ENCODE peak calls at places on chromosomes 7 and 10, in seven cellular contexts. K is IMR-90, O is hepatocyte, F is DND-41, M is tibial artery, L is colonic mucosa, I is transverse colon. J is an unnamed sample.

GRCh38 chr7:26199301-26200112 is 1.0 kb downstream of the HNRNPA2B1 start:
- DNase-seq in M (peak; percentile 70), O (peak; percentile 77), K (peak; percentile 54), F (peak; percentile 75), L (peak; percentile 67), I (peak; percentile 77), J (peak; percentile 65)

GRCh38 chr7:123633553-123633952 is 22.1 kb upstream of the LMOD2 start:
- DNase-seq in I (no peak), F (no peak), K (peak; percentile 77), L (no peak), M (no peak), O (no peak), J (no peak)

GRCh38 chr10:37675449-37675848 is 182.0 kb downstream of the ZNF248 start:
- DNase-seq in O (no peak), M (no peak), L (no peak), F (no peak), K (no peak), I (no peak), J (no peak)

GRCh38 chr7:43220250-43220649 is 107.8 kb downstream of the HECW1 start:
- DNase-seq in K (peak; percentile 95), O (no peak), F (no peak), L (no peak), I (no peak), M (no peak), J (no peak)

GRCh38 chr10:108629843-108630242 is 1293.5 kb downstream of the XPNPEP1 start:
- DNase-seq in K (no peak), M (no peak), F (no peak), O (peak; percentile 24), I (no peak), L (no peak), J (no peak)

GRCh38 chr10:85646312-85646711 is 720.3 kb downstream of the GRID1 start:
- DNase-seq in M (no peak), F (no peak), K (no peak), O (peak; percentile 28), L (no peak), I (no peak), J (no peak)

GRCh38 chr10:119691726-119692125 is 34.1 kb upstream of the INPP5F start:
- DNase-seq in O (no peak), I (no peak), K (no peak), L (no peak), M (no peak), F (no peak), J (no peak)

GRCh38 chr7:120308171-120308570 is 35.2 kb downstream of the KCND2 start:
- DNase-seq in F (no peak), M (no peak), O (peak; percentile 6), K (no peak), I (no peak), L (no peak), J (no peak)

GRCh38 chr10:97399843-97400545 is 1.1 kb downstream of the RRP12 start:
- DNase-seq in I (peak; percentile 60), L (peak; percentile 71), M (no peak), K (peak; percentile 85), O (peak; percentile 78), F (no peak), J (no peak)
- H3K27ac ChIP-seq in I (peak overlapping the region; percentile 84), L (peak overlapping the region; percentile 41), M (peak overlapping the region; percentile 78), K (peak overlapping the region; percentile 0), O (peak overlapping the region; percentile 78), F (no peak overlapping the region), J (peak overlapping the region; percentile 90)

GRCh38 chr7:44565795-44566559 is 7.7 kb downstream of the DDX56 start:
- DNase-seq in F (no peak), L (no peak), K (no peak), O (no peak), I (no peak), M (no peak), J (no peak)
- H3K36me3 ChIP-seq in F (peaks cover 69% of the 10 kb centered on the region), L (peaks cover 33% of the 10 kb centered on the region), K (peaks cover 64% of the 10 kb centered on the region), O (no peaks in the 10 kb centered on the region), I (no peaks in the 10 kb centered on the region), M (peaks cover 71% of the 10 kb centered on the region), J (peaks cover 14% of the 10 kb centered on the region)

DNA sequence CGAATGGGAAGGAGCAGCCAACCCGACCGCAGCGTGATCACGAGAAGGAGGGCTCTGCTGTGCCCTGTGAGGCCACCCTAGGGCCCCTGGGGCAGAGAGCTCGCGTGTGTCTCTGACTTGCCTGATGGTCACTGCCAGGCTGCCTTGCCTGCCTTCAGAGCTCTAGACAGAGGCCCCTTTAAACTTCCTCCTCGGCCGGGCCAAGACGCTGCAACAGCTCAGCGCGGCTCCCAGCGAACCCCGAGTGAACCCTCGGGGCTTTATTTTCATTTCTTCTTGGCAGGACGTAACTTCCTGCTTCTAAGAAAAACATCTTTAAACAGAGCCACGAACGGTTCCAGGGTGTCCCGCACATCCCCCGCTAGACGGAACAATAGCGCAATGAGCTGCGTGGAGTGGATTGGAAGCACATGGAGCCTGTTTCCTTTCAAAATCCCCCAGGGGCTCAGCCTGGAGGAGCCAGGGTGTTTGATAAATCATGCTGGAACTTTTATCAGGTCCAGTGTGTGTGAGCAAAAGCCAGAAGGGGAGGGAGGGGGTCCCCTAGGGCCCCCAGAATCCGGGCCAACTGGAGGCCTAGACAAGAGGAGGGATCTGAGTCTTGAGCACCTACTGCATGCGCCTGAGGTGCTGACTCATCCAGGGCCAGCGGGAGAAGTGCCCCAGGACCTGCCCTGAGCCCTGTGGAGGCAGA is 134.1 kb upstream of the GDF10 start:
- DNase-seq in L (no peak), M (peak; percentile 84), O (peak; percentile 62), F (no peak), K (peak; percentile 80), I (peak; percentile 29), J (peak; percentile 41)
- H3K4me3 ChIP-seq in L (peak overlapping the region; percentile 13), M (peak overlapping the region; percentile 36), O (no peak overlapping the region), F (no peak overlapping the region), K (no peak overlapping the region), I (peak overlapping the region; percentile 7), J (peak overlapping the region; percentile 71)

GRCh38 chr7:159030490-159031134 is 114.1 kb downstream of the VIPR2 start:
- DNase-seq in K (no peak), I (peak; percentile 56), O (peak; percentile 83), L (peak; percentile 56), F (no peak), M (peak; percentile 49), J (no peak)
- H3K27ac ChIP-seq in K (no peak overlapping the region), I (peak overlapping the region; percentile 64), O (peak overlapping the region; percentile 70), L (peak overlapping the region; percentile 36), F (no peak overlapping the region), M (peak overlapping the region; percentile 87), J (no peak overlapping the region)

GRCh38 chr7:102210787-102211186 is 75.9 kb upstream of the SH2B2 start:
- DNase-seq in L (no peak), I (no peak), F (no peak), O (no peak), M (no peak), K (no peak), J (no peak)
- H3K36me3 ChIP-seq in L (no peaks in the 10 kb centered on the region), I (no peaks in the 10 kb centered on the region), F (peaks cover 75% of the 10 kb centered on the region), O (no peaks in the 10 kb centered on the region), M (peaks cover 48% of the 10 kb centered on the region), K (peaks cover 33% of the 10 kb centered on the region), J (peaks cover 33% of the 10 kb centered on the region)